ENCODE peak calls at places on chromosome 12, in eight cellular contexts. E is fibroblast of pulmonary artery, R is lower leg skin, P is AG09309, A is aorta, C is esophagus muscularis mucosa, B is osteoblast, F is WERI-Rb-1. Z is an unnamed sample.

GRCh38 chr12:19035552-19035951 is 94.0 kb upstream of the PLEKHA5 start:
- DNase-seq in A (no peak), C (peak), P (peak), E (peak), F (no peak), B (peak), R (no peak), Z (peak)

GRCh38 chr12:25852792-25853191 is 105.7 kb upstream of the RASSF8 start:
- DNase-seq in E (peak), F (no peak), B (peak), P (peak), R (no peak), A (no peak), C (no peak), Z (peak)

GRCh38 chr12:113260127-113260526 is 38.9 kb downstream of the TPCN1 start:
- DNase-seq in F (no peak), C (no peak), P (no peak), A (no peak), R (no peak), E (no peak), B (no peak), Z (no peak)

GRCh38 chr12:129226005-129226404 is 372.7 kb downstream of the GLT1D1 start:
- DNase-seq in B (no peak), A (no peak), P (no peak), F (no peak), C (no peak), E (no peak), R (no peak), Z (no peak)

GRCh38 chr12:6330192-6330591 is 11.7 kb downstream of the TNFRSF1A start:
- DNase-seq in C (no peak), R (no peak), F (no peak), E (no peak), B (peak), P (no peak), A (no peak), Z (no peak)

GRCh38 chr12:123367511-123367910 is 2.9 kb upstream of the SBNO1 start:
- DNase-seq in F (no peak), B (peak), R (no peak), P (no peak), C (no peak), A (peak), E (no peak), Z (no peak)

GRCh38 chr12:21413369-21414277 is 23.8 kb upstream of the PYROXD1 start:
- DNase-seq in R (no peak), F (peak), E (peak), P (no peak), B (no peak), A (no peak), C (no peak), Z (peak)

GRCh38 chr12:78970041-78970440 is 105.5 kb downstream of the SYT1 start:
- DNase-seq in B (no peak), A (no peak), R (no peak), C (no peak), E (no peak), P (no peak), F (no peak), Z (peak)

GRCh38 chr12:118055865-118056773 is 4.9 kb downstream of the WSB2 start:
- DNase-seq in F (no peak), A (no peak), B (no peak), P (no peak), C (no peak), R (no peak), E (no peak), Z (no peak)

GRCh38 chr12:95547522-95548055 is 3.7 kb downstream of the USP44 start:
- DNase-seq in R (peak), E (peak), F (no peak), C (no peak), B (no peak), A (no peak), P (peak), Z (peak)

GRCh38 chr12:50509009-50509663 is 4.4 kb downstream of the DIP2B start:
- DNase-seq in C (no peak), A (no peak), P (no peak), R (no peak), F (no peak), B (no peak), E (no peak), Z (no peak)

GRCh38 chr12:13718271-13718670 is 263.1 kb downstream of the GRIN2B start:
- DNase-seq in R (no peak), P (no peak), A (no peak), E (no peak), B (no peak), F (no peak), C (no peak), Z (no peak)

GRCh38 chr12:113261847-113262470 is 40.7 kb downstream of the TPCN1 start:
- DNase-seq in P (no peak), C (no peak), E (peak), F (no peak), A (no peak), B (no peak), R (no peak), Z (no peak)

GRCh38 chr12:3293446-3294161 is 197.4 kb upstream of the PRMT8 start:
- DNase-seq in A (no peak), B (peak), P (no peak), C (no peak), E (peak), F (peak), R (no peak), Z (peak)

GRCh38 chr12:18581232-18581962 is 156.4 kb downstream of the PLCZ1 start:
- DNase-seq in R (no peak), P (no peak), F (no peak), E (peak), A (no peak), B (no peak), C (no peak), Z (no peak)

GRCh38 chr12:57461326-57461903 is 1.8 kb downstream of the GLI1 start:
- DNase-seq in P (no peak), E (peak), C (no peak), R (no peak), A (peak), F (peak), B (peak), Z (peak)

GRCh38 chr12:54131641-54132280 is 57.0 kb downstream of the SMUG1 start:
- DNase-seq in F (no peak), A (no peak), P (no peak), R (no peak), C (no peak), E (no peak), B (peak), Z (no peak)

GRCh38 chr12:4153343-4153892 is 120.1 kb upstream of the CCND2 start:
- DNase-seq in A (no peak), R (no peak), B (no peak), E (no peak), F (peak), C (no peak), P (no peak), Z (no peak)

GRCh38 chr12:124599074-124599999 is 31.9 kb upstream of the NCOR2 start:
- DNase-seq in A (no peak), B (peak), C (no peak), P (peak), E (peak), R (no peak), F (no peak), Z (peak)

GRCh38 chr12:111886662-111887545 is 44.9 kb downstream of the MAPKAPK5 start:
- DNase-seq in E (no peak), B (no peak), R (no peak), F (no peak), C (no peak), A (no peak), P (no peak), Z (no peak)

GRCh38 chr12:120528861-120529525 is at the start of gene COQ5:
- DNase-seq in F (peak), C (peak), B (peak), A (peak), E (peak), P (no peak), R (peak), Z (peak)

GRCh38 chr12:26628234-26628633 is 204.8 kb downstream of the ITPR2 start:
- DNase-seq in B (no peak), F (no peak), C (no peak), A (no peak), R (no peak), E (no peak), P (no peak), Z (peak)

GRCh38 chr12:109709401-109710278 is 4.0 kb upstream of the FAM222A start:
- DNase-seq in A (no peak), E (no peak), C (no peak), P (no peak), R (no peak), B (peak), F (no peak), Z (no peak)

DNA sequence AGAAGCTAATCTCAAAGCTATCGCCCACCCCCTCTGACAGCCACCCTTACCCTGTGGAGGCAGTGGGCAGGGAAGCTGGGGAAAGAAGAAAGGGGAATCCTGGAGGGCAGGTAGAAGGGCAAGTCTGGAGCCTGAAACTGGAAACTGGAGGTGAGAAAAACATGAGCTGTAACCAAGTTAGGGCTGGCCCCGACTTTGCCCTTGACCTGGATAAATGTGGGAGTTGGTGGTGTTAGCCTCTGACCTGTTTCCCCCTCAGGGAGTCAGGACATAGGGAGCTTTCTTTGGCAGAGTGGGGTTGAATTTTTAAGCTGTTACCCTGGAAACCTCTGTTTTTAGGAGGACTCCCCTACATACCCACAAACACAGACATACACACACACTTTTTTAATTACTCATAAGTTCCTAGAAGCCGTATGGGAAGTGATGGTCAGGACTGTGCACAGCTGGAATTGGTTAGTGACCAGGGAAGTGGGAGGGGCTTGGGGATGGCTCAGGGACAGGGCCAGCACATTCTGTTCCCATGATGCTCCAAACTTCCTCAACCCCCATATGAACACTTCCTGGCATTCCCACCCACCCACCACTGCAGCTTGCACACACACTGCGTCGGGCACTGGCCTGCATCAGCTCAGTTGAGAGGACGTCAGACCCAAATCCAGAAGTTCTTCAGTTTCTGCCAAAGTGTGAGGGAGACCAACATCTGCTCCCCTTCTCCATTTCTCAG is 5.0 kb upstream of the MMP19 start:
- DNase-seq in A (peak), C (peak), E (peak), P (peak), F (no peak), B (peak), R (peak), Z (peak)
- H3K4me3 ChIP-seq in A (no peak), C (peak), E (peak), P (peak), F (no peak), B (peak), R (no peak), Z (peak)

GRCh38 chr12:32502693-32503510 is 103.5 kb downstream of the FGD4 start:
- DNase-seq in P (peak), E (peak), F (no peak), C (no peak), A (no peak), R (peak), B (no peak), Z (peak)
- H3K4me3 ChIP-seq in P (no peak), E (peak), F (peak), C (peak), A (no peak), R (no peak), B (no peak), Z (no peak)

GRCh38 chr12:9925746-9926393 is 6.3 kb downstream of the CLEC2A start:
- DNase-seq in F (peak), A (no peak), P (no peak), C (no peak), E (peak), R (no peak), B (no peak), Z (peak)
- H3K4me3 ChIP-seq in F (no peak), A (no peak), P (no peak), C (peak), E (no peak), R (no peak), B (peak), Z (no peak)

GRCh38 chr12:132727091-132727794 is 16.6 kb downstream of the PGAM5 start:
- DNase-seq in P (no peak), B (peak), F (no peak), C (no peak), A (no peak), R (no peak), E (no peak), Z (no peak)
- H3K4me3 ChIP-seq in P (no peak), B (no peak), F (no peak), C (no peak), A (no peak), R (no peak), E (no peak), Z (no peak)

GRCh38 chr12:114666746-114667668 is 17.0 kb downstream of the TBX3 start:
- DNase-seq in A (no peak), C (no peak), E (no peak), B (peak), P (no peak), R (no peak), F (no peak), Z (no peak)

GRCh38 chr12:114664661-114665320 is 19.2 kb downstream of the TBX3 start:
- DNase-seq in C (no peak), F (no peak), P (no peak), B (peak), R (no peak), A (no peak), E (no peak), Z (no peak)

GRCh38 chr12:114668151-114668891 is 15.7 kb downstream of the TBX3 start:
- DNase-seq in E (peak), C (no peak), P (no peak), A (peak), B (peak), R (peak), F (peak), Z (peak)

GRCh38 chr12:114667669-114668150 is 16.3 kb downstream of the TBX3 start:
- DNase-seq in A (no peak), C (no peak), P (no peak), R (no peak), E (no peak), F (no peak), B (peak), Z (no peak)

DNA sequence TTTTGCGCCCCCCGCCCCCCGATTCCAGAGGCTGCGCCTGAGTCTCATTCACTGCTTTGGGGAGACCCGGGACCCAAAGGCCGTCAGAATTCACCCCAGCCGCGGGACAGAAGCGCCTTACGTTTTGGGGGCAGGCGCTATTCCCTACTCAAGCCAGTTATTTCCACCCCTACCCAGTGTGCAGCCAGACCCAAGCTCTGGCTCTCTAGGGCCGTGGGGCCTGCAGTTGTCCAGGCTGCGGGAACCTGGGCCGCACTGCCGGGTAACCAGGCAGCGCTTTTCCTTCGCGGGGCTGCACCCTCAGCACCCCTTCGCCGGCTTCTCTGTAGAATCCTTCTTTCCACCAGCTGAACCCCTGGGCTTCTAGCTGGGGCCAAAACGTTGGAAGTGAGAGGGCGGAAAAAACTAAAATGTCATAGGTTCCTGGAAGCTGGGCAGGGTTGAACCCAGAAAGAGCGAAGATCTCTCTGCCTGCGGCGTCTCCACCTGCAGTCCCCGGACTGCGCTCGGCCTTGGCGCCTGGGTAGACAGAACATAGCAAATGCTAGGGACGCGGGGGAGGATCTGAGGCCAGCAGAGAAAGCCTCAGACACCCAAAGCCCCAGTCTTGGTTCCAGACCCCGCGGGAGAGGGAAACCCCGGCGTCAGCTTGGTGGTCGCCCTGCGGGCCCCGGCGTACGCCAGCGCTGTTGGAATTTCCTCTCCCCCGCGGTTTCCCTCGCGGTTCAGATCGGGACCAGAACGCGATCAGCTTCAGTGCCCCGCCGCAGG is 18.4 kb downstream of the TBX3 start:
- DNase-seq in F (no peak), P (no peak), R (no peak), E (no peak), A (no peak), B (peak), C (no peak), Z (no peak)
- H3K4me3 ChIP-seq in F (no peak), P (no peak), R (no peak), E (no peak), A (no peak), B (peak), C (no peak), Z (no peak)